ENCODE peak calls at places on chromosome 20, in ten cellular contexts. C is GM12865, O is GM23338, G is Calu3, Q is transverse colon, Y is natural killer cell, S is ovary, L is lower leg skin, T is right lobe of liver, V is progenitor cell of endocrine pancreas. X is an unnamed sample.

GRCh38 chr20:63589261-63590217 is 15.5 kb upstream of the HELZ2 start:
- DNase-seq in G (no peak), S (no peak), V (no peak), Q (no peak), O (no peak), L (no peak), T (peak), Y (no peak), C (no peak), X (no peak)

GRCh38 chr20:20713244-20713765 is 861 bp upstream of the RALGAPA2 start:
- DNase-seq in L (no peak), Q (peak), O (no peak), G (no peak), T (no peak), C (no peak), V (no peak), S (peak), Y (peak), X (no peak)

GRCh38 chr20:1810926-1811620 is 84.1 kb upstream of the SIRPA start:
- DNase-seq in T (no peak), Q (no peak), V (no peak), Y (no peak), G (no peak), S (no peak), L (no peak), O (no peak), C (no peak), X (no peak)

GRCh38 chr20:25199473-25200265 is 4.2 kb downstream of the ENTPD6 start:
- DNase-seq in Y (no peak), C (no peak), G (no peak), Q (no peak), L (no peak), O (no peak), S (no peak), T (no peak), V (no peak), X (no peak)

GRCh38 chr20:846894-847278 is 13.4 kb downstream of the FAM110A start:
- DNase-seq in V (no peak), C (peak), Q (peak), O (no peak), Y (peak), T (no peak), S (no peak), G (no peak), L (no peak), X (peak)

GRCh38 chr20:53578492-53579222 is 15.0 kb downstream of the ZNF217 start:
- DNase-seq in G (peak), C (peak), L (peak), O (peak), Y (peak), S (peak), T (no peak), Q (peak), V (peak), X (peak)

GRCh38 chr20:63745424-63745805 is 5.8 kb downstream of the SLC2A4RG start:
- DNase-seq in G (no peak), T (no peak), V (no peak), O (no peak), Y (no peak), S (no peak), Q (no peak), C (no peak), L (no peak), X (no peak)

GRCh38 chr20:46255440-46256104 is 52.7 kb downstream of the CDH22 start:
- DNase-seq in T (peak), L (peak), C (peak), V (no peak), Y (no peak), G (peak), Q (peak), O (no peak), S (peak), X (no peak)

GRCh38 chr20:2604506-2604835 is 48.0 kb upstream of the NOP56 start:
- DNase-seq in T (no peak), Q (no peak), L (no peak), O (no peak), V (no peak), C (no peak), G (no peak), Y (no peak), S (no peak), X (no peak)

GRCh38 chr20:23637282-23638221 is at the start of gene CST3:
- DNase-seq in S (peak), O (peak), G (peak), V (peak), Q (peak), Y (no peak), T (peak), L (peak), C (peak), X (peak)

GRCh38 chr20:20076297-20077065 is 24.1 kb downstream of the CFAP61 start:
- DNase-seq in G (no peak), T (no peak), Q (no peak), Y (no peak), L (peak), O (no peak), V (no peak), S (no peak), C (no peak), X (peak)

GRCh38 chr20:19880256-19881079 is 122.4 kb downstream of the RIN2 start:
- DNase-seq in L (no peak), Q (no peak), S (no peak), C (no peak), T (no peak), Y (no peak), G (no peak), V (no peak), O (no peak), X (no peak)

GRCh38 chr20:23673209-23673608 is 15.6 kb downstream of the CST4 start:
- DNase-seq in C (no peak), V (no peak), Y (no peak), Q (no peak), T (no peak), G (no peak), O (no peak), L (peak), S (no peak), X (no peak)

GRCh38 chr20:37565134-37565811 is 37.6 kb upstream of the BLCAP start:
- DNase-seq in L (no peak), S (no peak), T (no peak), C (no peak), V (no peak), Q (no peak), O (no peak), G (no peak), Y (no peak), X (no peak)

GRCh38 chr20:59718681-59719080 is 114.3 kb downstream of the PHACTR3 start:
- DNase-seq in V (no peak), S (no peak), Q (no peak), G (no peak), Y (no peak), L (no peak), O (no peak), T (no peak), C (no peak), X (no peak)

GRCh38 chr20:24506146-24506545 is 36.7 kb downstream of the SYNDIG1 start:
- DNase-seq in O (no peak), G (no peak), L (no peak), V (no peak), Y (no peak), T (no peak), Q (no peak), C (no peak), S (no peak), X (no peak)

GRCh38 chr20:56515657-56516381 is 8.7 kb upstream of the FAM209A start:
- DNase-seq in V (no peak), Y (no peak), T (no peak), O (no peak), G (no peak), C (no peak), L (no peak), Q (no peak), S (no peak), X (no peak)

GRCh38 chr20:10674684-10675455 is 1.1 kb upstream of the JAG1 start:
- DNase-seq in O (peak), S (peak), L (no peak), V (peak), C (peak), G (peak), Y (peak), T (peak), Q (peak), X (peak)

GRCh38 chr20:17875106-17875980 is 93.3 kb downstream of the SNX5 start:
- DNase-seq in G (peak), T (peak), O (no peak), C (no peak), Y (no peak), V (no peak), L (peak), S (peak), Q (peak), X (no peak)

GRCh38 chr20:34403908-34404307 is 40.8 kb downstream of the ITCH start:
- DNase-seq in Y (no peak), L (no peak), T (no peak), C (peak), O (no peak), V (no peak), S (no peak), G (no peak), Q (no peak), X (no peak)

GRCh38 chr20:57032847-57033246 is 233.6 kb downstream of the BMP7 start:
- DNase-seq in V (no peak), S (no peak), Q (no peak), G (no peak), O (no peak), Y (no peak), T (no peak), C (no peak), L (no peak), X (no peak)

GRCh38 chr20:50772418-50773185 is 22.3 kb upstream of the BCAS4 start:
- DNase-seq in C (no peak), G (no peak), L (no peak), T (no peak), Q (no peak), S (no peak), V (no peak), Y (no peak), O (no peak), X (no peak)

DNA sequence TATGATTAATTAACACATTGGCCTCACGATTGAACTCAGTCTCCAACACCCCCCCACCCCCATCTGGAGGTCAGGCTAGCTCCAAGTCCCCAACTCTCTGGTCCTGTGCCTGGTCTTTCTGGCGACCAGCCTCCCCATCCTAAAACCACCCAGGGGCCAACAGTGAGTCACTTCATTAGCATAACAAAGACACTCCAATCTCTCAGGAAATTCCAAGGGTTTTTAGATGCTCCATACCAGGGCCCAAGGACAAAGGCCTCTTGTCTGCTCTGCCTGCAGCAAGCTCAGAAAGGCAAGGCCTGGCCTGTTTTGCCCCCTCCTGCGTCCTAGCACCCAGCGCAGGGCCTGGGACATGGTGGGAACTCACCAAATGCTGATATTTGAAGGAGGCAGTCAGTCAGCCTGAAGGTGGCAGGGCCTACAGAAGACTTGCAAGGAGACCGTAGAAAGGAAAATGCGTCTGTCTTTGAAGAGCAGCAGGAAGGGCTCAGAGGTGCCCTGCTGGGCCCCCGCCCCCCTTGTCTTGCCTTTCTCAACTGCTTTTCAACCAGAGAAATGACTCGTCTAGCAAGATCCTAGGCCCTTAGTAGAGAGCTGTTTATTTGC is 184.7 kb downstream of the CDH4 start:
- DNase-seq in C (no peak), Q (no peak), L (no peak), O (peak), Y (no peak), V (peak), S (no peak), G (no peak), T (no peak), X (no peak)
- TF ChIP-seq CTCF in C (no peak), Q (no peak), L (no peak), O (no peak), Y (no peak), V (no peak), S (no peak), G (no peak), T (no peak), X (no peak)

GRCh38 chr20:44609511-44610312 is 27.3 kb downstream of the PKIG start:
- DNase-seq in Y (peak), O (peak), T (peak), S (peak), L (peak), C (peak), V (peak), Q (peak), G (peak), X (peak)
- TF ChIP-seq CTCF in Y (peak), O (peak), T (peak), S (peak), L (no peak), C (peak), V (peak), Q (peak), G (peak), X (peak)

GRCh38 chr20:16729565-16730460 is at the start of gene SNRPB2:
- DNase-seq in Q (peak), S (peak), L (peak), O (peak), G (peak), Y (peak), T (peak), C (peak), V (peak), X (peak)
- TF ChIP-seq CTCF in Q (no peak), S (no peak), L (no peak), O (no peak), G (no peak), Y (no peak), T (no peak), C (no peak), V (peak), X (no peak)

DNA sequence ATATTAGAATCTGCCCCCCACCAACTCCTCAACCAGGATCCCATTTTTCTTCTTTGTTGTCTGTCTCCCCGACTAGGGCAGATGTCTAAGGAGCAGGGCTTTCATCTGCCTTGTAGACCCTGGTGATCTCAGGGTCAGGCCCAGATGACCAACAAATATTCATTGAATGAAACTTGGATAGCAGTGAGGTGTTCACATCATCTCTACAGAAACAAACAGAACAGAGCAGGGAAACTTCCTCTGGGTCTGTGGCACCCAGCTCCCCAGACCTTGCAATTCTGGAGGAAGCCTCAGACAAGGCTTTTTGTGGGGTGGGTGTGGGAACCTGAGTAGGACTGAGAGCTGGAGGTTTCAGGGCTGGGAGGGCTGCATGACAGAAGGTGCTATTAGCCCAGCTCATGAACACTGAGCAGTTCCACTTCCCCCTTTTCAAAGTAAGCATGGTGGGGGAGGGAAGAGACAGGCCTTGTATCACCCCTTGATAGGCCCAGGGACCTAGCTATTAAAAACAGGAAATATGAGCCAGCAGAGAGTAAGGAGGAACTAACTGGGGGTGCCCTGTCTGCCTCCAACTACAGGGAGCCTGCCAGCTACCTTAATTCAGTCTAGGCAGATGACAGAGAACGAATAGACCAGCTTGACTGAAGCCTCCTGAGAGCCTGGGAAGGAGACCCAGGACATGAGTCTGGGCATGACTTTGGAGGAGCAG is 37.3 kb upstream of the TOP1 start:
- DNase-seq in Y (no peak), C (peak), L (no peak), V (no peak), O (no peak), S (no peak), G (no peak), T (no peak), Q (peak), X (peak)
- TF ChIP-seq CTCF in Y (no peak), C (no peak), L (no peak), V (no peak), O (no peak), S (no peak), G (no peak), T (no peak), Q (no peak), X (no peak)